ENCODE peak calls at places on chromosome 17, in six cellular contexts. Q, V, F, I, N and O are unnamed samples.

GRCh38 chr17:56633681-56634080 is 40.2 kb downstream of the NOG start:
- DNase-seq in Q (no peak), V (no peak), F (no peak), I (no peak), N (peak; percentile 22), O (no peak)

GRCh38 chr17:48816774-48817590 is at the start of gene TTLL6:
- DNase-seq in Q (peak; percentile 23), V (peak; percentile 66), F (no peak), I (peak; percentile 86), N (peak; percentile 98), O (peak; percentile 97)

GRCh38 chr17:3916013-3916696 is at the start of gene P2RX1:
- DNase-seq in Q (no peak), V (peak; percentile 27), F (no peak), I (no peak), N (no peak), O (no peak)

GRCh38 chr17:70168044-70168978 is 1.0 kb upstream of the KCNJ2 start:
- DNase-seq in Q (no peak), V (peak; percentile 76), F (no peak), I (peak; percentile 78), N (peak; percentile 85), O (peak; percentile 80)

GRCh38 chr17:307741-308507 is 44.7 kb downstream of the RPH3AL start:
- DNase-seq in Q (no peak), V (no peak), F (no peak), I (no peak), N (no peak), O (no peak)

GRCh38 chr17:78529871-78530670 is 47.1 kb downstream of the DNAH17 start:
- DNase-seq in Q (no peak), V (peak; percentile 24), F (no peak), I (no peak), N (no peak), O (no peak)

GRCh38 chr17:34066528-34066927 is 188.6 kb upstream of the CCL2 start:
- DNase-seq in Q (no peak), V (no peak), F (no peak), I (no peak), N (no peak), O (no peak)

GRCh38 chr17:38980455-38981217 is 13.4 kb upstream of the FBXO47 start:
- DNase-seq in Q (no peak), V (no peak), F (no peak), I (peak; percentile 25), N (no peak), O (no peak)

GRCh38 chr17:1989135-1989534 is 36.0 kb downstream of the RTN4RL1 start:
- DNase-seq in Q (peak; percentile 24), V (no peak), F (no peak), I (peak; percentile 97), N (peak; percentile 92), O (peak; percentile 29)

GRCh38 chr17:59488805-59489204 is 76.6 kb upstream of the DHX40 start:
- DNase-seq in Q (no peak), V (no peak), F (no peak), I (no peak), N (no peak), O (no peak)

GRCh38 chr17:71423871-71424546 is 696.8 kb upstream of the SOX9 start:
- DNase-seq in Q (no peak), V (no peak), F (no peak), I (peak; percentile 96), N (peak; percentile 99), O (peak; percentile 89)

GRCh38 chr17:57286372-57287105 is 30.2 kb downstream of the MSI2 start:
- DNase-seq in Q (no peak), V (no peak), F (no peak), I (no peak), N (no peak), O (no peak)

GRCh38 chr17:38750312-38751121 is 2.0 kb upstream of the PSMB3 start:
- DNase-seq in Q (no peak), V (no peak), F (no peak), I (peak; percentile 47), N (peak; percentile 41), O (peak; percentile 45)

GRCh38 chr17:81471804-81472456 is 40.7 kb downstream of the ACTG1 start:
- DNase-seq in Q (no peak), V (peak; percentile 56), F (no peak), I (peak; percentile 62), N (no peak), O (no peak)

GRCh38 chr17:79794659-79795511 is 2.0 kb downstream of the CBX8 start:
- DNase-seq in Q (no peak), V (no peak), F (no peak), I (no peak), N (no peak), O (no peak)